ENCODE peak calls at places on chromosomes 4 and X, in seven cellular contexts. V is naive thymus-derived CD8-positive, alpha-beta T cell; M is COR-L47; Q is ACHN; W is C1 segment of cervical spinal cord; H is activated CD8-positive, alpha-beta T cell treated with anti-CD3 and anti-CD28 coated beads, Interleukin-2, amount 10 ng/mL, durations not matched to agents 7 days and 5 days; E is amygdala. B is an unnamed sample.

GRCh38 chr4:37475776-37476175 is 210.4 kb downstream of the RELL1 start:
- DNase-seq in H (no peak), M (no peak), Q (no peak), W (no peak), V (no peak), E (no peak), B (no peak)

GRCh38 chrX:5086388-5086787 is 1142.3 kb downstream of the NLGN4X start:
- DNase-seq in M (no peak), V (no peak), H (no peak), Q (no peak), E (no peak), W (no peak), B (no peak)

GRCh38 chrX:74923942-74924448 is 1.3 kb downstream of the NEXMIF start:
- DNase-seq in E (no peak), V (peak), M (peak), W (no peak), H (peak), Q (no peak), B (peak)

GRCh38 chrX:130296743-130297142 is 28.0 kb upstream of the ZNF280C start:
- DNase-seq in H (no peak), Q (no peak), E (no peak), V (no peak), W (no peak), M (no peak), B (no peak)

GRCh38 chrX:117510453-117510852 is 606.2 kb downstream of the KLHL13 start:
- DNase-seq in E (no peak), W (no peak), H (no peak), M (no peak), Q (peak), V (no peak), B (no peak)

GRCh38 chr4:161248880-161249279 is 914.9 kb downstream of the FSTL5 start:
- DNase-seq in W (no peak), M (no peak), H (no peak), E (no peak), Q (no peak), V (no peak), B (no peak)

GRCh38 chrX:24343719-24344118 is 16.7 kb upstream of the SUPT20HL1 start:
- DNase-seq in W (no peak), Q (no peak), H (no peak), E (no peak), V (no peak), M (no peak), B (no peak)

GRCh38 chr4:128560754-128561495 is 248.6 kb upstream of the JADE1 start:
- DNase-seq in W (no peak), E (no peak), M (no peak), Q (no peak), H (no peak), V (no peak), B (no peak)

B was measured in NCI-H345.